ENCODE peak calls at places on chromosome 15, in five cellular contexts. R is H9, K is fibroblast of lung, E is uterus, Q is heart right ventricle. D is an unnamed sample.

GRCh38 chr15:52020253-52021085 is 1.4 kb downstream of the MAPK6 start:
- DNase-seq in R (no peak), K (peak), E (no peak), Q (no peak), D (peak)

GRCh38 chr15:44296625-44297524 is 8.4 kb downstream of the GOLM2 start:
- DNase-seq in R (no peak), K (peak), E (no peak), Q (no peak), D (peak)

GRCh38 chr15:97520689-97521088 is 439.8 kb upstream of the ARRDC4 start:
- DNase-seq in R (no peak), K (no peak), E (no peak), Q (no peak), D (no peak)

GRCh38 chr15:43544266-43544665 is 26.9 kb downstream of the MAP1A start:
- DNase-seq in R (no peak), K (no peak), E (no peak), Q (no peak), D (no peak)

GRCh38 chr15:98555173-98555515 is 93.2 kb upstream of the IGF1R start:
- DNase-seq in R (no peak), K (no peak), E (no peak), Q (no peak), D (no peak)

GRCh38 chr15:31974855-31975421 is 55.4 kb upstream of the CHRNA7 start:
- DNase-seq in R (peak), K (no peak), E (no peak), Q (no peak), D (peak)

GRCh38 chr15:68994981-68995753 is 19.3 kb upstream of the NOX5 start:
- DNase-seq in R (no peak), K (peak), E (no peak), Q (no peak), D (no peak)

GRCh38 chr15:89429023-89429422 is 67.4 kb downstream of the RHCG start:
- DNase-seq in R (no peak), K (no peak), E (no peak), Q (no peak), D (peak)

GRCh38 chr15:76183906-76184639 is 124.3 kb downstream of the TMEM266 start:
- DNase-seq in R (no peak), K (no peak), E (no peak), Q (no peak), D (no peak)

GRCh38 chr15:65903296-65904073 is 34.2 kb downstream of the RAB11A start:
- DNase-seq in R (peak), K (peak), E (no peak), Q (no peak), D (peak)

GRCh38 chr15:51576451-51576850 is 46.1 kb downstream of the DMXL2 start:
- DNase-seq in R (no peak), K (no peak), E (no peak), Q (no peak), D (no peak)

GRCh38 chr15:35925634-35926380 is 379.8 kb upstream of the DPH6 start:
- DNase-seq in R (no peak), K (peak), E (no peak), Q (no peak), D (peak)

GRCh38 chr15:98395974-98396627 is 252.2 kb upstream of the IGF1R start:
- DNase-seq in R (no peak), K (no peak), E (no peak), Q (no peak), D (no peak)

GRCh38 chr15:89822951-89823701 is 8.5 kb upstream of the ANPEP start:
- DNase-seq in R (peak), K (peak), E (no peak), Q (no peak), D (peak)

GRCh38 chr15:22968356-22968755 is 11.8 kb downstream of the CYFIP1 start:
- DNase-seq in R (no peak), K (peak), E (no peak), Q (no peak), D (peak)

GRCh38 chr15:51547656-51548055 is 74.9 kb downstream of the DMXL2 start:
- DNase-seq in R (no peak), K (no peak), E (no peak), Q (no peak), D (no peak)

GRCh38 chr15:42674472-42674871 is 62.5 kb downstream of the CDAN1 start:
- DNase-seq in R (no peak), K (no peak), E (no peak), Q (no peak), D (no peak)

GRCh38 chr15:97750071-97750470 is 210.4 kb upstream of the ARRDC4 start:
- DNase-seq in R (no peak), K (no peak), E (no peak), Q (no peak), D (no peak)

GRCh38 chr15:38671675-38672141 is 107.1 kb upstream of the RASGRP1 start:
- DNase-seq in R (no peak), K (no peak), E (no peak), Q (no peak), D (no peak)

GRCh38 chr15:39828374-39828931 is 45.8 kb upstream of the FSIP1 start:
- DNase-seq in R (no peak), K (peak), E (no peak), Q (peak), D (peak)

GRCh38 chr15:55074431-55074830 is 122.3 kb downstream of the RSL24D1 start:
- DNase-seq in R (no peak), K (no peak), E (no peak), Q (no peak), D (no peak)

GRCh38 chr15:42584031-42584765 is 8.8 kb downstream of the STARD9 start:
- DNase-seq in R (peak), K (peak), E (no peak), Q (no peak), D (no peak)

GRCh38 chr15:65056868-65057548 is 10.8 kb downstream of the RASL12 start:
- DNase-seq in R (no peak), K (peak), E (no peak), Q (no peak), D (no peak)

GRCh38 chr15:58307313-58307961 is 124.4 kb upstream of the LIPC start:
- DNase-seq in R (no peak), K (peak), E (no peak), Q (no peak), D (peak)

GRCh38 chr15:42691770-42692169 is 45.2 kb downstream of the CDAN1 start:
- DNase-seq in R (no peak), K (no peak), E (no peak), Q (no peak), D (no peak)

GRCh38 chr15:29471757-29472156 is 202.1 kb upstream of the NSMCE3 start:
- DNase-seq in R (no peak), K (no peak), E (no peak), Q (no peak), D (no peak)

GRCh38 chr15:65051266-65051665 is 6.1 kb downstream of the SLC51B start:
- DNase-seq in R (no peak), K (no peak), E (no peak), Q (no peak), D (no peak)

GRCh38 chr15:56251315-56252091 is 7.8 kb upstream of the RFX7 start:
- DNase-seq in R (no peak), K (no peak), E (no peak), Q (no peak), D (no peak)

GRCh38 chr15:58369261-58369699 is 62.5 kb upstream of the LIPC start:
- DNase-seq in R (no peak), K (peak), E (no peak), Q (no peak), D (peak)

GRCh38 chr15:83709246-83709645 is 55.3 kb downstream of the ADAMTSL3 start:
- DNase-seq in R (no peak), K (peak), E (no peak), Q (no peak), D (no peak)

GRCh38 chr15:50107591-50108408 is 11.2 kb downstream of the ATP8B4 start:
- DNase-seq in R (no peak), K (no peak), E (no peak), Q (no peak), D (no peak)

GRCh38 chr15:70057931-70058641 is 39.6 kb downstream of the TLE3 start:
- DNase-seq in R (no peak), K (no peak), E (peak), Q (no peak), D (no peak)

GRCh38 chr15:55859681-55860080 is 116.7 kb upstream of the PRTG start:
- DNase-seq in R (no peak), K (peak), E (no peak), Q (no peak), D (no peak)

DNA sequence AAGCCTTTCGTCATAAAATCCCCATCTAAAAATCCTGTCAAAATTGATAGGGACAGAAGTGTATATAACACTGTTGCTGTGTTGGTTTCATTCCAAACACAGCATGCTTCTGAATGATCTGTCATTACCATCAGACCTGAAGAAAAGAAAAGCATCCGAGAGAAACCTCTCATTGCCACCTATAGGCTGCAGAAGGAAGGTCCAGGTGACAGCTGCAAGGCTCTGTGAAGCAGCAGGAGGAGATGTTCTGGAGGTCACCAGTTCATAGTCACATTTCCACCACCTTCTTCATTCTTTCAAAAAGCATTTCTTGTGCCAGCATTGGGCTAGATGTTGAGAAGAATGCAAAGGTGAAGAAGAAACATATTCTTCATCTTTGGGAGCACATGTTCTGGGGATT is 503.7 kb upstream of the NR2F2 start:
- DNase-seq in R (no peak), K (no peak), E (no peak), Q (no peak), D (no peak)
- TF ChIP-seq CTCF in R (peak), K (no peak), E (no peak), Q (no peak), D (peak)

GRCh38 chr15:71125831-71126453 is 10.7 kb downstream of the THSD4 start:
- DNase-seq in R (peak), K (no peak), E (no peak), Q (no peak), D (no peak)
- TF ChIP-seq CTCF in R (peak), K (peak), E (peak), Q (no peak), D (peak)

DNA sequence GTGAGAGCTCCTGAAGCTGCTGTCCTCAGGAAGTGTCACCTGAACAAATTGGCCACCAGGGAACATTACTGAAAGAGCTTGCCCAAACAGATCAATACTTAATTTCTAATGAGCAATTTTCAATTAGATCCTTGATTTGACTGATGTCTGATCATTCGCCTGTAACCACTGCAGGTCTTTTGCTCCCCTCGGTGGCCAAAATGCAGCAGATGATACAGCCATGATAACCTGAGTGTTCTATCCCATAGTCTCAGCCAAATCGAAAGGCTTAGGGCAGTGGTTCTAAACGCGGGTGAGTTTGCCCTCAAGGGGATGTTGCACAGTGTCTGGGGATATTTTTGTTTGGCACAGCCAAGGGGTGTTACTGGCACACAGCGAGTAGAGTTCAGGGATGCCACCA is 57.7 kb upstream of the MEX3B start:
- DNase-seq in R (no peak), K (no peak), E (no peak), Q (no peak), D (no peak)
- TF ChIP-seq CTCF in R (peak), K (peak), E (no peak), Q (peak), D (peak)

DNA sequence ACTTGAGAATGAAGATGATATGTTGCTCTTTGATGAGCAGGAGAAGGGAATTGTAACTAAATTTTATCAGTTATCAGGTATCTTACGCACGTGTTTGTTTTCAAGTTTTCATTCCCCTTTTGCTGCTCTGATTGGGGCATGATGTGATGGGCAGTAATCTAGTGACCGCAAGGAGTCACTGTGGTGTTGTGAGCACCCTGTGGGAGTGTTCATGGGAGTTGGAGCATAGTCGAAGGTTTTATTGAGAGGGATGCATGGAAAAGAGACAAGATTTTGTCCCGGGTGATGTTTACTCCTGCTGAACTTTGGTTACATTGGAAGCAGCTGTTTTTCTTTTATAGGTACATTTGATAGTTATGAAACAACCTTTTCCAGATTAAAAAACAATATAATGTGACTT is 2.1 kb downstream of the FAN1 start:
- DNase-seq in R (no peak), K (no peak), E (no peak), Q (no peak), D (no peak)
- TF ChIP-seq CTCF in R (peak), K (peak), E (no peak), Q (no peak), D (peak)

DNA sequence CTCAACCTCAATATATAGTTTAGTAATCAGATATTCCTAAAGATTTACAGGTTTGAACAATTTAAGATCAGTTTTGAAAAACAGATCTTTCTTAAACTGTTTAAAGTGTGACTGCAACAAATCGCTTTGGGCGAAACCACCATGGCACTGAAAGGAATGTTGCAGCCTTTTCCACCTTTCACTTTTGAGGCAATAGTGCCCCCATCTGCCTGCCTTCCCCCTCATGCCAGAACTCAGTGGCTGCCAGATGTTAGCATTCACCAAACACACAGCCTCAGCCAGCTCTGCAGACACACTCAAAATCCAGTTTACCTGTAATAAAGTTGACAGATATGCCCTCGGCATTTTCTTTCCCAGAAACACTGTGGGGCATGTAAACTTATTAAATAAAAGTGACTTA is 3.3 kb downstream of the LYSMD4 start:
- DNase-seq in R (no peak), K (peak), E (peak), Q (no peak), D (peak)
- TF ChIP-seq CTCF in R (peak), K (peak), E (peak), Q (peak), D (peak)

DNA sequence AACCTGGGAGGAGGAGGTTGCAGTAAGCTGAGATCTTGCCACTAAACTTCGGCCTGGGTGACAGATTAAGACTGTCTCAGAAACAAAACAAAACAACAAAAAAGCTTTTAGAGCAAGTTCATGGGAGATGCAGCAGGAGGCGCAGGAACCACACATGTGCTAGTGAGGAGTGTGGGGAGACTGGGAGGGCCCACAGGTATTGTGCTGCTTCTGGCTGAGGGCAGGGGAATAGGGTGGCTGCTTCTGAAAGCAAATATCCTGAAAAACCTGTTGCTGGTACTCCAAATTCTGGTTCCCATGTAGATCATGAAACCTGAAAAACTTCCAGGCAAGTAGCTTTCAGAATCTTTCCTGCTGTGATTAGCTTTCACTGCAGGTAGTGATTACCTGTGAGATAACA is 22.1 kb downstream of the TYRO3 start:
- DNase-seq in R (peak), K (no peak), E (no peak), Q (no peak), D (no peak)
- TF ChIP-seq CTCF in R (peak), K (peak), E (no peak), Q (no peak), D (peak)

GRCh38 chr15:100131321-100132224 is 210.2 kb downstream of the ADAMTS17 start:
- DNase-seq in R (peak), K (peak), E (no peak), Q (peak), D (peak)
- TF ChIP-seq CTCF in R (peak), K (peak), E (peak), Q (peak), D (peak)

GRCh38 chr15:33988384-33988783 is 20.1 kb downstream of the CHRM5 start:
- DNase-seq in R (no peak), K (peak), E (no peak), Q (no peak), D (no peak)

DNA sequence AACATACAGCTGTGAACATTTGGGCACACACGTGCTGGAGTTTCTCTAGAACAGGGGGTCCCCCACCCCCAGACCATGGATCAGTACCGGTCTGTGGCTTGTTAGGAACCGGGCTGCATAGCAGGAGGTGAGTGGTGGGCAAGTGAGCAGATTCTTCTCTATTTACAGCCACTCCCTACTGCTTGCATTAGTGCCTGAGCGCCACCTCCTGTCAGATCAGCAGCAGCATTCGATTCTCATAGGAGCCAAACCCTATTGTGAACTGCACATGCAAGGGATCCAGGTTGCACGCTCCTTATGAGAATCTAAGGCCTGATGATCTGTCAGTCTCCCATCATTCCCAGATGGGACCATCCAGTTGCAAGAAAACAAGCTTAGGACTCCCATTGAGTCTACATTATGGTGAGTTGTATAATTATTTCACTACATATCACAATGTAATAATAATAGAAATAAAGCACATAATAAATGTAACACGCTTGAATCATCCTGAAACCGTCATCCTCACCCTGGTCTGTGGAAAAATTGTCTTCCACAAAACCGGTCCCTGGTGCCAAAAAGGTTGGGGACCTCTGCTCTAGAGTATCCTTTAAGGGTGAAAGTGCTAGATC is 25.8 kb downstream of the CHRM5 start:
- DNase-seq in R (peak), K (peak), E (no peak), Q (no peak), D (peak)
- TF ChIP-seq CTCF in R (peak), K (peak), E (no peak), Q (no peak), D (peak)

DNA sequence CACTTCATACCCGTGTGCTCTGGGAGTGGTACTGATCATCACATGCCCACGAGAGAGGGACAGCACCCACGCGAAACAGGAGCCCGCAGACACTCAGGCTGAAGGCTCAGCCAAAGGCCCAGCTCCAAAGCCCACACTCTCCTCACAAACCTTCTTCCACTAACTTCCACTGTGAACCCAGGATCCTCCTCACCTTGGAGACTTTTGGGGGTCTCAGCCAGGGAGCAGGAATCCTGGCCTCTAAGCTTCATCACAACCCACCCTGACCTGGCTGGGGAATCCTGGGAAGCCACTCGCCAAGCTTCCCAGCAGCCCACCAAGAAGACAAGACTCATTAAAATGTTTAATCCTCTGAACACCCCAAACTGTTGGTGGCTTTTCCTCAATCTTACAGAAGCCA is 421.2 kb downstream of the OCA2 start:
- DNase-seq in R (no peak), K (no peak), E (no peak), Q (no peak), D (no peak)
- TF ChIP-seq CTCF in R (no peak), K (no peak), E (no peak), Q (no peak), D (no peak)

DNA sequence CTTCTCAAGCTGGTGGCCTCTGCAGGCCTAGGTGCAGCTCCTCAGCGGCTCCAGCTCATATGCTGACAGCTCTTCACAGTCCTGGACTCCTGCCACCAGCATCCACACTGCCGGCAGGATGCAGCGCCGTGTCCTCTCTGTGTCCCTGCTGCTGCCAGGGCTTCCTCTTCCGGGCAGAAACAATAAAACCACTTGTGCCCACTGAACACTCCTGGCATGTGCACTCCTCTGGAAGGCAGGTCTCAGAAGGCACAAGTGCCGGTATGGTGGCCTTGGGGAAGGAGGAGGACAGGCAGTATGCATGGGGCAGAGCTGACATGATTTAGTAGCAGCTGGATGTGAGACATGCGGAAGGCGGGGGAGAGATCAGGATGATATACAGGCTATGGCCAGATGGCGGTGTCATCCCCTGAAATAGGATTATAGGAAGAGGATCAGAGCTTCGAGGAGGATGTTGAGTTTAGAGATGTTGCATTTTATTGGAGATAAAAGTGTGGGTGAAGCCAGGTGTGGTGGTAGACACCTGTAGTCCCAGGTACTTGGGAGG is 7.5 kb upstream of the MAN2A2 start:
- DNase-seq in R (no peak), K (no peak), E (no peak), Q (no peak), D (peak)
- TF ChIP-seq CTCF in R (peak), K (no peak), E (no peak), Q (no peak), D (no peak)

D was measured in fibroblast of pulmonary artery.